ENCODE peak calls at places on chromosomes 1 and 21, in nine cellular contexts. W, J, C, Y, S, T, G, K and R are unnamed samples.

GRCh38 chr1:109906160-109906838 is 4.3 kb upstream of the CSF1 start:
- DNase-seq in W (no peak), J (no peak), C (no peak), Y (no peak), S (no peak), T (peak), G (no peak), K (no peak), R (peak)

GRCh38 chr1:226026833-226027232 is 27.7 kb upstream of the SDE2 start:
- DNase-seq in W (no peak), J (no peak), C (no peak), Y (no peak), S (no peak), T (no peak), G (no peak), K (no peak), R (no peak)

GRCh38 chr21:32921632-32922230 is 104.0 kb upstream of the OLIG2 start:
- DNase-seq in W (no peak), J (no peak), C (no peak), Y (peak), S (no peak), T (peak), G (no peak), K (no peak), R (no peak)

GRCh38 chr1:246947255-246947654 is 15.5 kb upstream of the AHCTF1 start:
- DNase-seq in W (no peak), J (peak), C (peak), Y (no peak), S (peak), T (no peak), G (peak), K (peak), R (no peak)

GRCh38 chr1:247269075-247269580 is 13.3 kb downstream of the VN1R5 start:
- DNase-seq in W (no peak), J (no peak), C (no peak), Y (no peak), S (no peak), T (no peak), G (no peak), K (no peak), R (no peak)

GRCh38 chr1:64857347-64857746 is 109.0 kb downstream of the JAK1 start:
- DNase-seq in W (no peak), J (no peak), C (no peak), Y (no peak), S (no peak), T (no peak), G (no peak), K (no peak), R (no peak)

GRCh38 chr1:212218911-212219310 is 66.3 kb upstream of the PPP2R5A start:
- DNase-seq in W (no peak), J (no peak), C (peak), Y (no peak), S (no peak), T (no peak), G (no peak), K (peak), R (peak)

GRCh38 chr1:199404191-199404590 is 623.3 kb upstream of the NR5A2 start:
- DNase-seq in W (no peak), J (no peak), C (no peak), Y (no peak), S (no peak), T (no peak), G (no peak), K (peak), R (no peak)

GRCh38 chr1:68121536-68121935 is 71.1 kb upstream of the DIRAS3 start:
- DNase-seq in W (no peak), J (no peak), C (peak), Y (no peak), S (no peak), T (no peak), G (no peak), K (peak), R (no peak)

GRCh38 chr21:45202889-45203288 is 84.8 kb downstream of the POFUT2 start:
- DNase-seq in W (no peak), J (no peak), C (no peak), Y (no peak), S (no peak), T (no peak), G (no peak), K (no peak), R (no peak)

GRCh38 chr21:44823179-44823654 is 5.4 kb upstream of the SUMO3 start:
- DNase-seq in W (no peak), J (no peak), C (no peak), Y (no peak), S (no peak), T (no peak), G (no peak), K (no peak), R (no peak)

GRCh38 chr1:224722838-224723237 is 106.7 kb downstream of the CNIH3 start:
- DNase-seq in W (no peak), J (no peak), C (no peak), Y (no peak), S (no peak), T (no peak), G (no peak), K (no peak), R (no peak)

GRCh38 chr1:119361611-119362010 is 7.0 kb upstream of the HAO2 start:
- DNase-seq in W (no peak), J (no peak), C (no peak), Y (no peak), S (no peak), T (no peak), G (no peak), K (no peak), R (no peak)

GRCh38 chr1:204450461-204451257 is 39.0 kb upstream of the PPP1R15B start:
- DNase-seq in W (no peak), J (peak), C (no peak), Y (no peak), S (peak), T (no peak), G (no peak), K (no peak), R (no peak)

GRCh38 chr1:103576065-103576464 is 4.7 kb downstream of the AMY2B start:
- DNase-seq in W (no peak), J (no peak), C (no peak), Y (no peak), S (no peak), T (no peak), G (no peak), K (no peak), R (peak)

GRCh38 chr1:200372095-200372884 is 37.5 kb downstream of the ZNF281 start:
- DNase-seq in W (no peak), J (no peak), C (peak), Y (no peak), S (peak), T (no peak), G (no peak), K (peak), R (no peak)

GRCh38 chr1:78687914-78688313 is 38.3 kb downstream of the IFI44 start:
- DNase-seq in W (no peak), J (no peak), C (no peak), Y (no peak), S (no peak), T (no peak), G (no peak), K (peak), R (no peak)

GRCh38 chr21:45293214-45293725 is 5.6 kb upstream of the POFUT2 start:
- DNase-seq in W (no peak), J (peak), C (peak), Y (no peak), S (peak), T (no peak), G (no peak), K (no peak), R (no peak)

GRCh38 chr1:82225407-82226197 is 424.9 kb downstream of the ADGRL2 start:
- DNase-seq in W (no peak), J (no peak), C (peak), Y (no peak), S (no peak), T (no peak), G (no peak), K (peak), R (no peak)

GRCh38 chr1:192445849-192446489 is 129.2 kb downstream of the RGS21 start:
- DNase-seq in W (peak), J (peak), C (peak), Y (peak), S (peak), T (peak), G (peak), K (peak), R (peak)

GRCh38 chr1:222914861-222915632 is 100.2 kb downstream of the DISP1 start:
- DNase-seq in W (no peak), J (no peak), C (peak), Y (no peak), S (no peak), T (no peak), G (no peak), K (peak), R (no peak)

GRCh38 chr1:175833502-175833901 is 90.1 kb upstream of the TNR start:
- DNase-seq in W (no peak), J (no peak), C (no peak), Y (no peak), S (no peak), T (no peak), G (no peak), K (no peak), R (no peak)

GRCh38 chr1:234069760-234070159 is 165.3 kb downstream of the SLC35F3 start:
- DNase-seq in W (no peak), J (no peak), C (no peak), Y (no peak), S (no peak), T (no peak), G (no peak), K (no peak), R (no peak)
- TF ChIP-seq CTCF in W (no peak), J (no peak), C (no peak), Y (no peak), S (peak), T (no peak), G (no peak), K (no peak), R (no peak)

DNA sequence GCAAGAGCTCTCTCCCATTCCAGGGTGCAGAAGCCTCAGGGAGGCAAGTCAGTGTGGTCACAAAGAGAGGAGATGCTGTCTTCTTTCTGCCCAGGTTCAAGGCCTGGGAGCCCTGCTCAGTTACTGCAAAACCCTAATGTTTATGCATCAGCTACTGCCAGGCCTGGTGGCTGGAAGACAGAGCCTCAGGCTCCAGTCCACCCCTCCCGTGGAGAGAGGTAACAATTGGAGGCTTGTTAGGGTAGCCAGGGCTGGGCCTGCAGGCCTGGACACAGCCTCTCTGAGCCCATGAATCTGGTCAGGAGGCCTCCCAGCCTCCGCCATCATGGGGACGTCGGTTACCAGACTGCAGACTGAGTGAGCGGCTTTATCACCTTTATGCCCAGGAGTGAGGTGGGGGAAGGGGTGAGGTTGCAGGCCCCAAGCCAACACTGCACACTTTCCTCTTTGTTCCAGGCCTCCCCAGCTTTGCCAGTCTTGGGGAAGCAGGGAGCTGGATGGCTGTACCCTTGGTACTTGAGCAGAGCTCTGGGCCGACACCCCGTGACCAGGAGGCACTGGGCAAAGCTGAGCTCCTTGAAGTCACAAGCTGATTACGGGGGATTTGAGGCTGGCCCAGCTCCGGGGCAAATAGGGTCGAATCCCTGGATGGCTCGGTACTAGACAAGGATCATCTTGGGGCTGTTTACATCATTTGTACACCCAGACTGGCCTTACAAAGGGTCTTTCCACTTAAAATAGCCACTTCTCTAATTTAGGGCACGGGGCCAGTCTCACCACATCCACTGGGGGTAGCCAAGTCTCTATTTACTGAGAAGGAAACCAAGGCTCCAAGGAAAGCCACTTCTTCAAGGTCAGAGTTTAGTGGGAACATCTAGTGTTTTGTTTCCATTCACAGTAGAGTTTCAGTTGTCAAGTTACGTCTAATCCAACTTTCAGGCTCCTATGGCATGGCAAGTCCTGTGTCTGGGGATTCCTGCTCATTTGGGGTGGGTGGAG is 5.2 kb downstream of the SLC2A1 start:
- DNase-seq in W (no peak), J (no peak), C (no peak), Y (no peak), S (no peak), T (no peak), G (no peak), K (no peak), R (no peak)
- TF ChIP-seq CTCF in W (no peak), J (no peak), C (no peak), Y (no peak), S (no peak), T (no peak), G (no peak), K (no peak), R (no peak)

DNA sequence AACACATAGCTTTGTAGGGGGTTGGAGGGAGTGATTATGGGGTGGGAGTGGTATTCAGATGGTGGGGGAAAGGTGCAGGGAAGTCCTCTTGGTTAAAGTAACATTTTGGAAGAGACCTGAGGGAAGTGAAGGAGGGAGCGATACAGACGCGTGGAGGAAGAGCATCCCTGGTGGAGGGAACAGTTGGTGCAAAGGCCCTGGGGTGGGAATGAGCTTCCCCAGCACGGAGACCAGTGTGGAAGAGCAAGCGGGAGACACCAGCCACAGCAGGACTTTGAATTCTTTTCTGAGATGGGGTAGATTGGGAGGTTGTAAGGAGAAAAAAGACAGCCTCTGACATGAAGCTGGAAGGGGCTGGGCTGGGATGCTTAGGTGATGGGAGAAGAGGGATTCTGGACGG is 23.5 kb downstream of the DHRS3 start:
- DNase-seq in W (no peak), J (no peak), C (no peak), Y (no peak), S (no peak), T (no peak), G (no peak), K (no peak), R (no peak)
- TF ChIP-seq CTCF in W (no peak), J (no peak), C (no peak), Y (no peak), S (no peak), T (no peak), G (no peak), K (no peak), R (no peak)

GRCh38 chr1:206935491-206936067 is 10.7 kb downstream of the PIGR start:
- DNase-seq in W (no peak), J (no peak), C (peak), Y (peak), S (peak), T (peak), G (no peak), K (no peak), R (peak)

GRCh38 chr1:206931709-206932108 is 10.0 kb upstream of the FCMR start:
- DNase-seq in W (no peak), J (no peak), C (no peak), Y (peak), S (no peak), T (no peak), G (no peak), K (no peak), R (no peak)

GRCh38 chr1:206930210-206930798 is 8.6 kb upstream of the FCMR start:
- DNase-seq in W (no peak), J (no peak), C (no peak), Y (no peak), S (no peak), T (peak), G (no peak), K (no peak), R (peak)

GRCh38 chr1:206932271-206932670 is 10.5 kb upstream of the FCMR start:
- DNase-seq in W (no peak), J (no peak), C (no peak), Y (no peak), S (no peak), T (no peak), G (no peak), K (no peak), R (no peak)

GRCh38 chr1:206933333-206933945 is 11.7 kb upstream of the FCMR start:
- DNase-seq in W (no peak), J (no peak), C (peak), Y (peak), S (no peak), T (peak), G (no peak), K (no peak), R (peak)
- TF ChIP-seq CTCF in W (no peak), J (peak), C (peak), Y (peak), S (peak), T (peak), G (no peak), K (peak), R (peak)

GRCh38 chr1:21704055-21704660 is 35.0 kb upstream of the RAP1GAP start:
- DNase-seq in W (no peak), J (no peak), C (no peak), Y (no peak), S (no peak), T (no peak), G (no peak), K (no peak), R (no peak)

GRCh38 chr1:21701401-21701800 is 32.2 kb upstream of the RAP1GAP start:
- DNase-seq in W (no peak), J (no peak), C (no peak), Y (no peak), S (no peak), T (no peak), G (no peak), K (no peak), R (no peak)

GRCh38 chr1:21705303-21705980 is 36.3 kb upstream of the RAP1GAP start:
- DNase-seq in W (no peak), J (no peak), C (no peak), Y (no peak), S (no peak), T (no peak), G (no peak), K (no peak), R (no peak)

GRCh38 chr1:21702780-21703179 is 33.6 kb upstream of the RAP1GAP start:
- DNase-seq in W (no peak), J (no peak), C (no peak), Y (no peak), S (no peak), T (no peak), G (no peak), K (no peak), R (no peak)

DNA sequence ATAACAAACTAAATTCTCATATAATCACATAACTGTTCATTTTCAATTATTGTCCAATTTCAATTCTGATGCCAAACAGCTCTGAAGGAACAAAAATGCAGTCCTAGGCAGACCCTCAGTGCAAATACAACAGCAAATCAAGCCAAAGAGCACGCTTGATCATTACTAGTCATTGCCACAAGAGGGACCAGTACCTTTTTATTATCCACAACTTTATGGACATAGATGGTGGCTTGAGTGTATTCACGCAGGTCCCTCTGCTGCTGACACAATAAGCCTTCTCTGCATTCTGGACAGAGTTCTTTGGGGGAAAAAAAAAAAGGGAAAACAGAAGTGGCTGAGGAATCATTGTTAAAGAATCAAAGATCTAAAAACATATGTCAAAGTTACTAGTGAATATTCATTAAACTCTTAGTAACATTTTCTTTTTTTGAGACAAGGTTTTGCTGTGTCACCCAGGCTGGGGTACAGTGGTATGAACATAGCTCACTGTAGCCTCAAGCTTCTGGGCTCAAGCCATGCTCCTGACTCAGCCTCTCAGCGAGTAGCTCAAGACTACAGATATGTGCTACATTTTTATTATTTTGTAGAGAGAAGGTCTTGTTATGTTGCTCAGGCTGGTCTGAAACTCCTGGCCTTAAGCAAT is 34.3 kb upstream of the RAP1GAP start:
- DNase-seq in W (no peak), J (no peak), C (peak), Y (no peak), S (peak), T (no peak), G (no peak), K (peak), R (peak)
- TF ChIP-seq CTCF in W (peak), J (no peak), C (peak), Y (no peak), S (peak), T (no peak), G (no peak), K (peak), R (no peak)

GRCh38 chr1:112505400-112505785 is 3.4 kb upstream of the WNT2B start:
- DNase-seq in W (no peak), J (no peak), C (no peak), Y (no peak), S (no peak), T (no peak), G (no peak), K (no peak), R (no peak)

GRCh38 chr1:112502827-112503226 is 5.9 kb upstream of the WNT2B start:
- DNase-seq in W (no peak), J (no peak), C (peak), Y (no peak), S (no peak), T (no peak), G (no peak), K (no peak), R (no peak)

GRCh38 chr1:112504666-112505399 is 3.9 kb upstream of the WNT2B start:
- DNase-seq in W (no peak), J (no peak), C (no peak), Y (no peak), S (peak), T (no peak), G (no peak), K (no peak), R (no peak)

GRCh38 chr1:112504002-112504401 is 4.8 kb upstream of the WNT2B start:
- DNase-seq in W (no peak), J (no peak), C (no peak), Y (no peak), S (no peak), T (no peak), G (no peak), K (no peak), R (no peak)

GRCh38 chr1:112501810-112502641 is 6.7 kb upstream of the WNT2B start:
- DNase-seq in W (peak), J (peak), C (peak), Y (peak), S (peak), T (peak), G (peak), K (peak), R (peak)
- TF ChIP-seq CTCF in W (peak), J (peak), C (peak), Y (no peak), S (peak), T (peak), G (peak), K (peak), R (peak)